ENCODE peak calls at places on chromosomes 5 and 9, in five cellular contexts. M, D, Q, Y and H are unnamed samples. For H3K4me1, the result is how much of the 10 kb centered on the place peaks cover.

GRCh38 chr5:102865171-102865509 is 110.0 kb downstream of the PAM start:
- DNase-seq in M (peak), D (peak), Y (no peak), Q (no peak), H (no peak)

GRCh38 chr9:103661663-103662062 is 432.4 kb upstream of the SMC2 start:
- DNase-seq in Y (no peak), Q (no peak), D (no peak), M (no peak), H (no peak)

GRCh38 chr5:151464101-151464500 is 16.7 kb downstream of the SLC36A1 start:
- DNase-seq in Q (no peak), M (no peak), Y (no peak), D (no peak), H (no peak)

GRCh38 chr5:24735284-24735683 is 90.5 kb upstream of the CDH10 start:
- DNase-seq in M (no peak), D (no peak), Y (no peak), Q (no peak), H (no peak)

GRCh38 chr9:16247188-16247875 is 623.1 kb downstream of the BNC2 start:
- DNase-seq in Y (no peak), M (peak), D (no peak), Q (no peak), H (no peak)

GRCh38 chr9:14189146-14189545 is 124.8 kb downstream of the NFIB start:
- DNase-seq in Y (no peak), M (no peak), D (no peak), Q (no peak), H (no peak)

GRCh38 chr5:74251106-74252032 is 389.2 kb downstream of the ENC1 start:
- DNase-seq in Y (peak), D (peak), Q (no peak), M (peak), H (no peak)

GRCh38 chr5:120436996-120437395 is 27.1 kb upstream of the PRR16 start:
- DNase-seq in Y (no peak), M (no peak), D (no peak), Q (no peak), H (no peak)

DNA sequence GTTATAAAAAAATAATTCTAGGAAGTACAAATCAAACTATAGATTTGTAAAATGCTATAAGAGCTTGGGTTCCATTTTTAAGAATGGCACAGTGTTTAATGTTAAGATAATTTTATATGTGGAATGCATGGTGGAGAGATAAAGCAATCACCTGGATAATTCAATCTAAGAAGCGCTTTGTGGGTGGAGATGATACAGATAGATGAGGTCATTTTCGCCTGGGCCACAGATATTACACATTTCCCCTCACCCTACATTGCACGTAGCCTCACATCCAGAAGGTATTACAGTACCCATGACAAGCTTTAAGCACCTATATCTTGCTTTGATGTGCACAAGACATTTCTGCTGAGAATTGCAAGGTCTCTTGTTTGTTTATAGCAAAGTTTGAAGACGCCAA is 232.0 kb downstream of the PIK3R1 start:
- DNase-seq in D (no peak), M (no peak), Q (no peak), Y (no peak), H (no peak)
- H3K27ac ChIP-seq in D (no peak), M (no peak), Q (no peak), Y (no peak), H (no peak)

GRCh38 chr5:124669300-124669648 is 77.2 kb downstream of the ZNF608 start:
- DNase-seq in Y (no peak), D (no peak), M (no peak), Q (no peak), H (no peak)
- H3K4me1 ChIP-seq in Y (under half), D (under half), M (half or more), Q (under half), H (under half)

DNA sequence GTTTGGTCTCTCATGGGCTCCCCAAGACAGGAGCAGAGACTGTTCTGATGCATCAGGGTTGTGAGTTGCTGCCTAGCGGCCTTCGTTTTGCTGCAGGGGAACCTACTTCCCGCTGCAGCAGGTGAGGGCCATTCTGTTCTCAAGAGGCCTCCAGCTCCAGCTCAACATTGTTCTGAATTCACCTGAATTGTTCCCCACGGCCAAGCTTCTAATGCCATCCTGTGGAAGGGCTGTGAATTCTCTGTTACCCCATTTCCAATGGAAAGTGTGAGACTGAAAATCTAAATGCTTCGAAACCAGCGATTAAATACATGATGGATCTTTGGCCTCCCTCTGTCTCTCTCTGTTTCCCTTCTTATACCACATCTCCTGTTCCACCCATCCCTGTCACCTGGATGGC is 349.1 kb upstream of the DAP start:
- DNase-seq in M (no peak), Y (no peak), D (no peak), Q (no peak), H (no peak)
- TF ChIP-seq CTCF in M (no peak), Y (peak), D (no peak), Q (no peak), H (no peak)

GRCh38 chr5:67414712-67415111 is 218.1 kb upstream of the CD180 start:
- DNase-seq in D (no peak), Q (no peak), M (peak), Y (no peak), H (no peak)
- H3K27ac ChIP-seq in D (peak), Q (no peak), M (no peak), Y (no peak), H (no peak)

GRCh38 chr5:173625261-173625660 is 8.8 kb upstream of the BOD1 start:
- DNase-seq in Q (no peak), D (no peak), M (no peak), Y (no peak), H (no peak)

GRCh38 chr5:173624276-173624675 is 7.8 kb upstream of the BOD1 start:
- DNase-seq in M (no peak), Q (no peak), D (no peak), Y (no peak), H (no peak)

GRCh38 chr5:173623296-173623771 is 6.9 kb upstream of the BOD1 start:
- DNase-seq in D (no peak), Y (no peak), Q (no peak), M (no peak), H (no peak)

GRCh38 chr5:173622639-173623038 is 6.2 kb upstream of the BOD1 start:
- DNase-seq in M (no peak), Q (no peak), Y (no peak), D (no peak), H (no peak)

DNA sequence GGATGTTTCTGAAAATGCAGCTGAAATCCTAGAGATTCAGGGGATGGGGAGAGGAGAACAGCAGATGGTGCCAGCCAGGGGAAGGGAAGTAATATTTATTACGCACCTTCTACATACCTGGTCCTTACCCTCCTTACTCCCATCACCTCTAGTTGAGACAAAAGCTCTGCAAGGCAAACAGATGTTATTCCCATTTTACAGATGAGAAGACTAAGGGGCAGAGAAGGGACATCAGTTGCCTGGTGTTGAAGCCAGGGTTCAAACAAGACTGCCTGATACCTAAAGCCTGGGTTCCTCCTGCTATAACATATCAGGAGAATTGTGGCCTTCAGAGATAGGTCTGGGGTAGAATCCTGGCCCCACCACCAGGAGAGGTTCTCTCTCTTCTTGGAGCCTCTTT is 7.3 kb upstream of the BOD1 start:
- DNase-seq in Q (no peak), Y (no peak), M (no peak), D (no peak), H (no peak)
- H3K4me1 ChIP-seq in Q (under half), Y (under half), M (under half), D (under half), H (under half)

DNA sequence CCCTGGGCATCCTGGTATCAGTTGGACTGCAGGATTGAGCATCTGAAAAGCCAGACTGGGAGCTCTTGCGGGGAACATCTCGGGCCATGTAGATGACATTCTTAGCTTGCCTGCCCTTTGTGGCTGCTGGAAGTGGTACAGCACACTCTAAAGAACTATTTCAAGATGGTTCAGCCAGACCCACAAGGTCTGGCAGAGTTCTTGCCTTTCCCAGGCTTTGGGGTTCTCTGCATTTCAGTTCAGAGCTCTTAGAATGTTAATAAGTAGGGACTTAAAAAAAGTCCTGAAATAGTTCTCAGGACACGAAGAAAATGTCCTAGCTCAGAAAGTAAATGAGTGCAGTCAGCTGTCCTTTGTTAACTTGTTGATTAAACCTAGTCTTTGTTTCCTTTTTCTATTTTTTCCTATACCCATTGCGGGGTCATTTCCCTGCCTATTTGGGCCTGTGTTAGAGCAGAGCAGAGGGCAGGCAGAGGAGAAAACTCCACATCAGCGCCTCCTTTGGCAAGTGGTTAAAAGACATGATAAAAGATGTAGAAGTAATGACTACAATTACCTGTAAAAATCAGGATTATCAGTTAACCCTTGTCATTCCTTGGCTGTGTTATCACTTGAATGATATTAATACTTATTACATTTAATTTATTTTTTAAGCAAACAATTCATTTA is 291.5 kb downstream of the ZSWIM6 start:
- DNase-seq in D (peak), M (no peak), Y (peak), Q (no peak), H (no peak)
- TF ChIP-seq CTCF in D (peak), M (peak), Y (peak), Q (no peak), H (no peak)

DNA sequence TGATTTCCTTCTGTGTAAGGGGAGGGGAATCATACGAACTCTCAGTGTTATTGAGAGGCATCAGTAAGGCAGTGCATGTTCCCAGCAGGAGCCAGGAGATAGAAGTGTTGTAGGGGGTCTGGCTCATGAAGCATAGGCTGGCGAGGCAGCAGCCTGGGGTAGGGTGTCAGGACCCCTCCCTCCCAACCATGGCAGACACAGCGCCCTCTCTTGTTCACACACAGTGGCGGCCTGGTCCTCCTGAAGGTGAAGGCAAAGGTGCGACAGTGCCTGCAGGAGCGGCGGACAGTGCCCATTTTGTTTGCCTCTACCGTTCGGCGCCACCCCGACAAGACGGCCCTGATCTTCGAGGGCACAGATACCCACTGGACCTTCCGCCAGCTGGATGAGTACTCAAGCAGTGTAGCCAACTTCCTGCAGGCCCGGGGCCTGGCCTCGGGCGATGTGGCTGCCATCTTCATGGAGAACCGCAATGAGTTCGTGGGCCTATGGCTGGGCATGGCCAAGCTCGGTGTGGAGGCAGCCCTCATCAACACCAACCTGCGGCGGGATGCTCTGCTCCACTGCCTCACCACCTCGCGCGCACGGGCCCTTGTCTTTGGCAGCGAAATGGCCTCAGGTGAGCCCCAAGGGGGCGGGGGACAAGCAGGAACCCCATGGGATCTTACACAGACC is 4.7 kb downstream of the SLC27A4 start:
- DNase-seq in M (no peak), Y (peak), D (no peak), Q (no peak), H (no peak)
- H3K27ac ChIP-seq in M (no peak), Y (no peak), D (no peak), Q (no peak), H (no peak)

DNA sequence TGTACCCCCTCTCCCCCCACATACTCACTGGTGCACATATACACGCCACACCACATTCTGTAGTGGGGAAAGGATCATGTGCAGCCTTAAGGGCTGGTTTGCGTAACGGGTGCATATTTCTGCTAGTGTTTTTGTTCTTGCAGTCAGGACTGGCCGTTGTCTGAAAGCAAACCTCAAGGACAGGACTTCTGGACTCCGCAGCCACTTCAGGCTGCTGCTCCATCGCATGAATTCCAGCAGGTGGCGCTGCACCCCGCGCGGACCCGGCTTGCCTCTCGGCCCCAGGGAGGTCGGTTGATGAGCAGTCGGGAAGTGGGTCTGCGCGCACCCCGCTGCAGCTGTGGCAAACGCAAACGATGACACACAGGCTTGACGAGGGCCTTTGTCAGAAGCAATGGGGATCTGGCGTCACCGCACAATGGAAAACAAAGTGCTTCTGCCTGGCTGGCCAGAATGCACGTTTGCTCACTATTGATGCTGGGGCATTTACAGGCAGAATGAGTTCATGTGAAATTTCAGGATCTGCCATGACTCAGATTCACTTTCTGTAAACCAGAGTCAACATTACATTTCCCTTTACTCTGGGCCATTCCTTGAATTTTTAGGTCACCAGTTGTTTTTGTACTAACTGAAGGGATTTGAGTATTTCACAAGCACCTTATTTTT is 36.3 kb upstream of the GLRX start:
- DNase-seq in M (peak), D (peak), Q (peak), Y (peak), H (peak)
- H3K4me1 ChIP-seq in M (half or more), D (half or more), Q (under half), Y (under half), H (half or more)

GRCh38 chr9:28741459-28741858 is 1168.2 kb upstream of the C9orf72 start:
- DNase-seq in D (no peak), Q (no peak), Y (no peak), M (no peak), H (no peak)

GRCh38 chr9:28735943-28736342 is 1162.7 kb upstream of the C9orf72 start:
- DNase-seq in Q (no peak), M (no peak), Y (no peak), D (no peak), H (no peak)
- TF ChIP-seq CTCF in Q (no peak), M (no peak), Y (no peak), D (no peak), H (no peak)

DNA sequence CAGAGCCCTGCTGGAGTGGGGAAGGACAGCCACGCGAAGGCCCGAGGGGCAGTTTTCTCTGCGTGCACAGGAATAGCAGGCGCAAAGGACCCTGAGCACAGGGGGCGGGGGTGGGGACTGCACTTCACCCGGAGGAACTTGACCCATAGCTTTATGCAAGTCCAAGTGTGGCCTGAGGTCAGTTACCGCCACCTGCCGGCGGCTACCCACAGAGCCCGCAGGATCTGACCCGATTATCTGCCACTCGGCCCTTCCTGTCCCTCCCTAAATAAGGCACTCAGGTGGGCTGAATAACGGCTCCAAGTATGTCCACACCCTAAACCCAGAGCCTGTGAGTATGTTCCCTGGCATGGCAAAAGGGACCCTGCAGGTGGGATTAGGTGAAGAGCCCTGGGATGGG is 65.4 kb upstream of the FCN1 start:
- DNase-seq in Y (peak), M (peak), Q (no peak), D (peak), H (no peak)
- H3K27ac ChIP-seq in Y (no peak), M (no peak), Q (no peak), D (no peak), H (no peak)